ENCODE peak calls at places on chromosome 21, in four cellular contexts. L is ovary, U is right lobe of liver, H is dorsolateral prefrontal cortex. I is an unnamed sample.

GRCh38 chr21:27590271-27590670 is 623.4 kb upstream of the ADAMTS5 start:
- DNase-seq in L (no peak), U (no peak), H (no peak), I (no peak)

GRCh38 chr21:35720065-35720810 is 340.1 kb downstream of the SETD4 start:
- DNase-seq in U (no peak), L (no peak), H (no peak), I (no peak)

GRCh38 chr21:34952701-34953100 is 96.4 kb downstream of the RUNX1 start:
- DNase-seq in U (no peak), L (no peak), H (no peak), I (peak)

GRCh38 chr21:14773777-14774345 is 227.7 kb upstream of the SAMSN1 start:
- DNase-seq in L (no peak), U (peak), H (no peak), I (peak)

GRCh38 chr21:18617291-18617690 is 213.7 kb upstream of the TMPRSS15 start:
- DNase-seq in U (no peak), L (no peak), H (no peak), I (no peak)

GRCh38 chr21:39004776-39005605 is 178.3 kb downstream of the PSMG1 start:
- DNase-seq in L (peak), H (peak), U (peak), I (no peak)

GRCh38 chr21:37642493-37642892 is 273.8 kb downstream of the KCNJ6 start:
- DNase-seq in H (no peak), L (no peak), U (no peak), I (no peak)

GRCh38 chr21:22791986-22792560 is 1793.9 kb downstream of the NCAM2 start:
- DNase-seq in L (no peak), U (no peak), H (no peak), I (no peak)

GRCh38 chr21:29155118-29155932 is 24.9 kb downstream of the MAP3K7CL start:
- DNase-seq in L (peak), U (no peak), H (no peak), I (no peak)

GRCh38 chr21:33384851-33385331 is 18.3 kb upstream of the IFNGR2 start:
- DNase-seq in L (no peak), U (no peak), H (no peak), I (peak)

GRCh38 chr21:42633858-42634257 is 19.6 kb upstream of the PDE9A start:
- DNase-seq in L (no peak), H (no peak), U (no peak), I (no peak)

GRCh38 chr21:42631142-42631541 is 22.3 kb upstream of the PDE9A start:
- DNase-seq in H (no peak), U (no peak), L (no peak), I (no peak)

GRCh38 chr21:42632771-42633690 is 20.4 kb upstream of the PDE9A start:
- DNase-seq in L (no peak), H (no peak), U (no peak), I (no peak)

GRCh38 chr21:42630626-42631025 is 22.8 kb upstream of the PDE9A start:
- DNase-seq in U (peak), H (no peak), L (no peak), I (no peak)

DNA sequence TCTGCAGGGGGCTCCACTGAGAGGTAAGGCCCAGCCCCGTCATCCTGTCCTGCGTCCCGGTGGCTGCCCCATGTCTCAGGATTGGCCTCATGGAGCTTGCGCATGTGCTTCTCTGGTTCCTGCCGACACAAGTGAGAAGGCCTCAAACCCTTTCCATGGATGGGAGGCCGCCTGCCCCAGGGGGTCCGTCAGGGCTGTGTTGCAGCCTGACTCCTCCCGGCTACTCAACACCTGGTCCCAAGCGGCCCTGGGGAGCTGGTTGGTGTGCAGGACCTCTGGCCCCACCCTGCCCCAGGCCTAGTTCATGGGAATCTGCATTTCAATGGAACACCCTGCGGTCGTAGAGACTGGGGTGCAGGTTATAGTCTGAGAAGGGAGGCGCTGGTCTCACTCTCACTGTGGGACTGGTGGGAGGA is 21.1 kb upstream of the PDE9A start:
- DNase-seq in L (no peak), U (no peak), H (no peak), I (no peak)
- TF ChIP-seq CTCF in L (no peak), U (no peak), H (no peak), I (no peak)

DNA sequence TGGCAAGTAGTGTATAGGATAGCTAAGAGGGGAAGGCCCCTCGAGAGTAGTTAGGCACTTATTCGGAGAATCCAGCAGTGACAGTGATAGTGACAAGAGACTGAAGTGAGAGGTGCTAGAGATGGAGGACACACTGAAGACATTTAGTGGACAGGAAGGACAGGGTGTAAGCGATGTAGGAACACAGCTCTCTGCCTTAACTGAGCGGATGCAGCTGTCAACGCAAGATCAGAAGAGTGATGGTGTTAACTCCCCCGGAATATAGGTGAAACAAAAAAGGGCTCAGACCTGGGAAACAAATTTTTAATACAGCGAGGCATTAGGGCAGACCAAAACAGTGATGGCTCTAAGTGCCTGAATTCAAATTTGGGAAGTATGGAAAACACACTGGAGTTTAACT is 15.8 kb downstream of the SOD1 start:
- DNase-seq in U (no peak), H (no peak), L (no peak), I (no peak)
- H3K4me3 ChIP-seq in U (no peak), H (no peak), L (no peak), I (no peak)

GRCh38 chr21:20971296-20971921 is 26.8 kb upstream of the NCAM2 start:
- DNase-seq in H (peak), U (peak), L (peak), I (peak)
- TF ChIP-seq CTCF in H (peak), U (no peak), L (no peak), I (peak)

DNA sequence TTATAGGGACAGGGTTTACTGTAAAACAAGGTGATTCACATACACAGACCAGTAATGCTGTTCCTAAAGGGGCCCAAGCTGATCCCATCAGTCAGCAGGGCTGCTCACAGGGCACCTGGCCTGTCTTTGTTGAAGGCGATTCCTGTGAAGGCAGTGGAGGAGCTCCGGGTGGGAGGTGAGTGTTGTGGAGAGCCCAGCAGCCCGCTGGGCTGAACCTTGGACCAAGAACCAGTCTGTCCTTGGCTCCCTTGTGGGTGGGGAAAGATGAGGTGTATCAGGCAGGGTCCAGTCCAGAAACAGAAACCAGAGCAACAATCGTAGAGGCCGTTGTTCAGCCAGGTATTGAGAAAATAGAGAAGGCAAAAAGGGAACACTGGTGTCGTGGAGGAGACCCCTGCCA is 12.5 kb downstream of the PDXK start:
- DNase-seq in U (no peak), L (peak), H (no peak), I (no peak)
- H3K4me3 ChIP-seq in U (peak), L (no peak), H (no peak), I (peak)

I was measured in epithelial cell of proximal tubule.